ENCODE peak calls at places on chromosomes 6 and 20, in four cellular contexts. K is GM12878, X is HL-60, W is K562. Y is an unnamed sample.

GRCh38 chr6:114432380-114432779 is 89.6 kb upstream of the HS3ST5 start:
- DNase-seq in K (no peak), X (no peak), W (no peak), Y (no peak)

GRCh38 chr20:36848078-36848660 is 27.8 kb upstream of the TLDC2 start:
- DNase-seq in K (no peak), X (no peak), W (no peak), Y (no peak)

GRCh38 chr20:49483706-49484101 is 1.2 kb upstream of the KCNB1 start:
- DNase-seq in K (no peak), X (no peak), W (no peak), Y (no peak)

GRCh38 chr20:3449319-3449718 is 21.5 kb upstream of the ATRN start:
- DNase-seq in K (no peak), X (no peak), W (no peak), Y (no peak)

GRCh38 chr6:165969184-165969583 is 198.5 kb downstream of the TBXT start:
- DNase-seq in K (no peak), X (no peak), W (no peak), Y (no peak)

GRCh38 chr20:59149678-59150504 is 13.7 kb upstream of the ZNF831 start:
- DNase-seq in K (no peak), X (peak), W (no peak), Y (peak)

GRCh38 chr20:7744411-7744810 is 195.8 kb downstream of the HAO1 start:
- DNase-seq in K (no peak), X (no peak), W (no peak), Y (no peak)

GRCh38 chr6:1962201-1962600 is 283.2 kb downstream of the GMDS start:
- DNase-seq in K (no peak), X (no peak), W (no peak), Y (no peak)

GRCh38 chr20:34293589-34293988 is 9.6 kb downstream of the AHCY start:
- DNase-seq in K (no peak), X (no peak), W (no peak), Y (no peak)

GRCh38 chr6:142568857-142569597 is 267.2 kb downstream of the ADGRG6 start:
- DNase-seq in K (no peak), X (no peak), W (no peak), Y (no peak)

GRCh38 chr6:151442359-151442758 is 9.6 kb downstream of the RMND1 start:
- DNase-seq in K (no peak), X (no peak), W (no peak), Y (no peak)

GRCh38 chr6:5936611-5937010 is 70.1 kb downstream of the NRN1 start:
- DNase-seq in K (no peak), X (no peak), W (no peak), Y (no peak)

GRCh38 chr6:30490031-30490876 is 945 bp downstream of the HLA-E start:
- DNase-seq in K (peak), X (peak), W (peak), Y (no peak)

GRCh38 chr20:3000852-3001523 is 42.4 kb upstream of the GNRH2 start:
- DNase-seq in K (no peak), X (peak), W (peak), Y (no peak)

GRCh38 chr20:61883867-61884393 is 181.8 kb downstream of the TAF4 start:
- DNase-seq in K (no peak), X (no peak), W (no peak), Y (no peak)

DNA sequence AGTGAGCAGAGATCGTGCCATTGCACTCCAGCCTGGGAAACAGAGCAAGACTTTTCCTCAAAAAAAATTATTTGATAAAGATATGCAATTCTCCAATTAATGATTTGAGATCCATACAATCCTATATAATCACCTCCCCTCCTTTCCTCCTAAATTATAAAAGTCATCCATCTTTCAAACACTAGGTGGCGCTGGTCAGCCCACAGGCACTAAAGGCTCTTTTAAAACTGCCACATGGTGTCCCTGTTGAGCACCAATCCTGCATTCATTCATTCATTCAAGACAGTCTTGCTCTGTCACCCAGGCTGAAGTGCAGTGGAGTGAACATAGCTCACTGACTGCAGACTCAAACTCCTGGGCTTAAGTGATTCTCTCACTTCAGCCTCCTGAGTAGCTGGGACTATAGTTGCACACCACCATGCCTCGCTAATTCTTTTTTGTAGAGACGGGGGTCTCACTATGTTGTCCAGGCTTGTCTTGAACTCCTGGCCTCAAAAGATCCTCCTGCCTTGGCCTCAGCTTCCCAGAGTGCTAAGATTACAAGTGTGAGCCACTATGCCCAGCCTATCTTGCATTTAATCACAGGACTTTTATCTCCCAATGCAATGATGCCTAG is 58.7 kb upstream of the SLC2A12 start:
- DNase-seq in K (no peak), X (peak), W (peak), Y (peak)
- TF ChIP-seq SPI1 in K (no peak), X (no peak), W (no peak), Y (no peak)

GRCh38 chr6:52532457-52532856 is 44.4 kb downstream of the TRAM2 start:
- DNase-seq in K (no peak), X (no peak), W (no peak), Y (no peak)
- TF ChIP-seq SPI1 in K (no peak), X (no peak), W (no peak), Y (no peak)

GRCh38 chr6:161019324-161019839 is 27.8 kb downstream of the MAP3K4 start:
- DNase-seq in K (no peak), X (no peak), W (no peak), Y (no peak)
- TF ChIP-seq SPI1 in K (no peak), X (no peak), W (no peak), Y (no peak)

GRCh38 chr20:11181964-11182363 is 508.2 kb upstream of the JAG1 start:
- DNase-seq in K (no peak), X (no peak), W (no peak), Y (no peak)

GRCh38 chr20:11186301-11187008 is 512.7 kb upstream of the JAG1 start:
- DNase-seq in K (no peak), X (no peak), W (no peak), Y (no peak)

GRCh38 chr20:11180186-11180585 is 506.4 kb upstream of the JAG1 start:
- DNase-seq in K (no peak), X (no peak), W (no peak), Y (no peak)

GRCh38 chr20:11178946-11179654 is 505.3 kb upstream of the JAG1 start:
- DNase-seq in K (no peak), X (no peak), W (no peak), Y (no peak)

GRCh38 chr20:11182715-11183114 is 508.9 kb upstream of the JAG1 start:
- DNase-seq in K (no peak), X (peak), W (no peak), Y (no peak)
- TF ChIP-seq SPI1 in K (no peak), X (peak), W (no peak), Y (no peak)

DNA sequence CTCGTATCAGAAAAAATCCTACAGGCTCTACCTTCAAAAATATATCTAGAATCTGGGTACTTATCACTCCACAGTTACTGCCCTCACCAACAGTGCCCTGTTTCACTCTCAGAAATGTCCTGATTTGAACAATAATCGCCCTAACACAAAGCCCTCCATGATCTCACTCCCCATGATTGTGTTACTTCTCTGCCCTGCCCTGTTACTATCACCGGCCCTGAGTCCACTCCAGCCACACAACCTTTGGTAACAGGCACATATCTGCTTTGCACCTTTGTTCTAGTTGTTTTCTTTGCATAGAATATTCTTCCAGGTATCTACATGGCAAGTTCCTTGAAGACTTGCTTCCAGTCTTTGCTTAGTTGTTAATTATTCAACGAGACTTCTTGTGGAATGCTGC is 142.0 kb downstream of the ARHGAP18 start:
- DNase-seq in K (no peak), X (no peak), W (no peak), Y (no peak)
- TF ChIP-seq SPI1 in K (no peak), X (no peak), W (no peak), Y (no peak)

GRCh38 chr20:38091447-38092216 is 58.1 kb downstream of the RPRD1B start:
- DNase-seq in K (peak), X (no peak), W (peak), Y (no peak)
- TF ChIP-seq SPI1 in K (no peak), X (no peak), W (no peak), Y (peak)